ENCODE peak calls at places on chromosomes 12 and 14, in seven cellular contexts. One of them, this sample, is unnamed.

GRCh38 chr14:71165121-71165574 is 257.9 kb downstream of the PCNX1 start:
- DNase-seq in breast epithelium: no peak
- DNase-seq in GM12865: no peak
- DNase-seq in astrocyte: peak
- DNase-seq in nephron progenitor cell: peak
- DNase-seq in GM20000: no peak
- DNase-seq in lower leg skin: peak
- DNase-seq in this sample: no peak

GRCh38 chr14:105474478-105475268 is at the start of gene CRIP2:
- DNase-seq in breast epithelium: no peak
- DNase-seq in GM12865: no peak
- DNase-seq in astrocyte: no peak
- DNase-seq in nephron progenitor cell: peak
- DNase-seq in GM20000: peak
- DNase-seq in lower leg skin: no peak
- DNase-seq in this sample: no peak

GRCh38 chr14:50320279-50320678 is 8.2 kb downstream of the DMAC2L start:
- DNase-seq in breast epithelium: no peak
- DNase-seq in GM12865: peak
- DNase-seq in astrocyte: peak
- DNase-seq in nephron progenitor cell: no peak
- DNase-seq in GM20000: peak
- DNase-seq in lower leg skin: no peak
- DNase-seq in this sample: no peak

GRCh38 chr14:69351385-69351784 is 46.7 kb downstream of the ERH start:
- DNase-seq in breast epithelium: no peak
- DNase-seq in GM12865: peak
- DNase-seq in astrocyte: no peak
- DNase-seq in nephron progenitor cell: no peak
- DNase-seq in GM20000: no peak
- DNase-seq in lower leg skin: no peak
- DNase-seq in this sample: no peak

GRCh38 chr12:100554608-100555077 is 18.8 kb upstream of the GAS2L3 start:
- DNase-seq in breast epithelium: no peak
- DNase-seq in GM12865: peak
- DNase-seq in astrocyte: peak
- DNase-seq in nephron progenitor cell: peak
- DNase-seq in GM20000: peak
- DNase-seq in lower leg skin: no peak
- DNase-seq in this sample: no peak

GRCh38 chr12:41967668-41968649 is 176.7 kb downstream of the GXYLT1 start:
- DNase-seq in breast epithelium: no peak
- DNase-seq in GM12865: no peak
- DNase-seq in astrocyte: peak
- DNase-seq in nephron progenitor cell: peak
- DNase-seq in GM20000: no peak
- DNase-seq in lower leg skin: no peak
- DNase-seq in this sample: no peak

GRCh38 chr12:1220127-1221092 is 229.4 kb downstream of the ERC1 start:
- DNase-seq in breast epithelium: no peak
- DNase-seq in GM12865: no peak
- DNase-seq in astrocyte: no peak
- DNase-seq in nephron progenitor cell: no peak
- DNase-seq in GM20000: no peak
- DNase-seq in lower leg skin: no peak
- DNase-seq in this sample: no peak

GRCh38 chr14:101250336-101250947 is 310.9 kb upstream of the DIO3 start:
- DNase-seq in breast epithelium: no peak
- DNase-seq in GM12865: no peak
- DNase-seq in astrocyte: no peak
- DNase-seq in nephron progenitor cell: no peak
- DNase-seq in GM20000: no peak
- DNase-seq in lower leg skin: peak
- DNase-seq in this sample: peak

GRCh38 chr14:76953196-76953945 is 75.1 kb downstream of the IRF2BPL start:
- DNase-seq in breast epithelium: peak
- DNase-seq in GM12865: peak
- DNase-seq in astrocyte: peak
- DNase-seq in nephron progenitor cell: no peak
- DNase-seq in GM20000: peak
- DNase-seq in lower leg skin: peak
- DNase-seq in this sample: peak

GRCh38 chr12:121441555-121441954 is 41.6 kb downstream of the RNF34 start:
- DNase-seq in breast epithelium: no peak
- DNase-seq in GM12865: no peak
- DNase-seq in astrocyte: no peak
- DNase-seq in nephron progenitor cell: no peak
- DNase-seq in GM20000: no peak
- DNase-seq in lower leg skin: no peak
- DNase-seq in this sample: no peak

GRCh38 chr12:81819991-81820633 is 61.0 kb upstream of the PPFIA2 start:
- DNase-seq in breast epithelium: no peak
- DNase-seq in GM12865: no peak
- DNase-seq in astrocyte: peak
- DNase-seq in nephron progenitor cell: no peak
- DNase-seq in GM20000: no peak
- DNase-seq in lower leg skin: no peak
- DNase-seq in this sample: no peak

GRCh38 chr14:76771432-76771980 is 10.2 kb downstream of the VASH1 start:
- DNase-seq in breast epithelium: peak
- DNase-seq in GM12865: no peak
- DNase-seq in astrocyte: no peak
- DNase-seq in nephron progenitor cell: no peak
- DNase-seq in GM20000: no peak
- DNase-seq in lower leg skin: peak
- DNase-seq in this sample: peak

GRCh38 chr12:56922032-56922431 is 12.2 kb downstream of the SDR9C7 start:
- DNase-seq in breast epithelium: no peak
- DNase-seq in GM12865: no peak
- DNase-seq in astrocyte: no peak
- DNase-seq in nephron progenitor cell: no peak
- DNase-seq in GM20000: no peak
- DNase-seq in lower leg skin: no peak
- DNase-seq in this sample: no peak

GRCh38 chr12:116463366-116463765 is 95.8 kb upstream of the MAP1LC3B2 start:
- DNase-seq in breast epithelium: no peak
- DNase-seq in GM12865: no peak
- DNase-seq in astrocyte: no peak
- DNase-seq in nephron progenitor cell: no peak
- DNase-seq in GM20000: no peak
- DNase-seq in lower leg skin: no peak
- DNase-seq in this sample: no peak

GRCh38 chr12:43551271-43551970 is 582 bp downstream of the ADAMTS20 start:
- DNase-seq in breast epithelium: no peak
- DNase-seq in GM12865: no peak
- DNase-seq in astrocyte: no peak
- DNase-seq in nephron progenitor cell: peak
- DNase-seq in GM20000: no peak
- DNase-seq in lower leg skin: no peak
- DNase-seq in this sample: no peak

GRCh38 chr14:100317897-100318808 is 5.0 kb upstream of the SLC25A47 start:
- DNase-seq in breast epithelium: no peak
- DNase-seq in GM12865: peak
- DNase-seq in astrocyte: peak
- DNase-seq in nephron progenitor cell: peak
- DNase-seq in GM20000: peak
- DNase-seq in lower leg skin: peak
- DNase-seq in this sample: no peak

GRCh38 chr12:54220092-54220557 is 31.3 kb upstream of the SMUG1 start:
- DNase-seq in breast epithelium: peak
- DNase-seq in GM12865: peak
- DNase-seq in astrocyte: peak
- DNase-seq in nephron progenitor cell: peak
- DNase-seq in GM20000: peak
- DNase-seq in lower leg skin: peak
- DNase-seq in this sample: no peak

GRCh38 chr12:105025890-105026289 is 39.8 kb downstream of the NOPCHAP1 start:
- DNase-seq in breast epithelium: peak
- DNase-seq in GM12865: no peak
- DNase-seq in astrocyte: peak
- DNase-seq in nephron progenitor cell: no peak
- DNase-seq in GM20000: no peak
- DNase-seq in lower leg skin: no peak
- DNase-seq in this sample: no peak

GRCh38 chr12:32603858-32604257 is 75.2 kb upstream of the DNM1L start:
- DNase-seq in breast epithelium: no peak
- DNase-seq in GM12865: peak
- DNase-seq in astrocyte: peak
- DNase-seq in nephron progenitor cell: no peak
- DNase-seq in GM20000: peak
- DNase-seq in lower leg skin: no peak
- DNase-seq in this sample: no peak

GRCh38 chr14:104428333-104428851 is 151.2 kb upstream of the C14orf180 start:
- DNase-seq in breast epithelium: no peak
- DNase-seq in GM12865: no peak
- DNase-seq in astrocyte: no peak
- DNase-seq in nephron progenitor cell: no peak
- DNase-seq in GM20000: no peak
- DNase-seq in lower leg skin: peak
- DNase-seq in this sample: no peak

GRCh38 chr14:27727371-27727770 is 1039.2 kb upstream of the FOXG1 start:
- DNase-seq in breast epithelium: no peak
- DNase-seq in GM12865: no peak
- DNase-seq in astrocyte: no peak
- DNase-seq in nephron progenitor cell: no peak
- DNase-seq in GM20000: no peak
- DNase-seq in lower leg skin: no peak
- DNase-seq in this sample: no peak

GRCh38 chr12:6953417-6954315 is 2.5 kb downstream of the PTPN6 start:
- DNase-seq in breast epithelium: no peak
- DNase-seq in GM12865: peak
- DNase-seq in astrocyte: peak
- DNase-seq in nephron progenitor cell: no peak
- DNase-seq in GM20000: peak
- DNase-seq in lower leg skin: no peak
- DNase-seq in this sample: no peak

DNA sequence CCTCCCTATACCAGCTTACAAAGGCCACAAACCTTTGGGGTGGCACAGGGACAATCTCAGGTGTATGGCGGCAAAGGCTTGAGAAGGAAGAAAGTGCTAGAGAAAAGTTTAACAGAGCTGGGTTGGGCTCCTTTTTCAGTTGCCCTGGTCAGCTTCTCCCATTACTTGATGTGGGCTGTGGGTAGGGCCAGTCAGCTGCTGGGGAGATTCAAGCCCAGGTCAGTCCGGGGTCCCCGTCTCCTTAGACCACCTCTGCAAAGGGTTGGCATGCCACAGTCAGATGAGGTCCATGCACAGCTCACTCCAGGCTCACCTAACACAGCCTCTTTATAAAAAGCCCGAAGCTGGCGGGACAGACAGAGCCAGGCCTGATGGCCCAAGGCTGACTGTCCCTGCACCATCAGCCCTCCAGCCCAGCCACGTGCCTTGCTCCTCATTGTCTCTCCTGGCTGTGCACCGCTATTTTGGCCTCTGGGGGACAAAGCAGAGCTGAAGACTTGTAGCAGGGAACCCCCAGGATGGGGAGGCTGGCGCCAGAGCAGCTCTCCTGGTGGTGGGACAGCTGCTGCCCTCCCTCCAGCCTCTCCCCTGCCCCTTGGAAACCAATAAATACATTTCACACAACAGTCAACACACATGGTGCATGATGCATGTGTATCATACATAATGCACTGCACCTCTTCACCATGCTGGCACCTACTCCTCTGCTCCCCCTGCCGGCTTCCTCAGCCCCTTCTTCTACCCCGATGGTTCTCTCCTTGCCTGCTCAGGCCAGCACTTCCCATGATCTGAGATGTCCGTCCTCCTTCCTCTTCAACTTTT is 61.7 kb upstream of the DDX11 start:
- DNase-seq in breast epithelium: no peak
- DNase-seq in GM12865: no peak
- DNase-seq in astrocyte: no peak
- DNase-seq in nephron progenitor cell: no peak
- DNase-seq in GM20000: no peak
- DNase-seq in lower leg skin: peak
- DNase-seq in this sample: no peak
- TF ChIP-seq CTCF in breast epithelium: no peak
- TF ChIP-seq CTCF in GM12865: peak
- TF ChIP-seq CTCF in astrocyte: no peak
- TF ChIP-seq CTCF in nephron progenitor cell: no peak
- TF ChIP-seq CTCF in GM20000: no peak
- TF ChIP-seq CTCF in lower leg skin: no peak
- TF ChIP-seq CTCF in this sample: no peak

GRCh38 chr12:10867381-10867780 is 16.7 kb downstream of the PRH1 start:
- DNase-seq in breast epithelium: no peak
- DNase-seq in GM12865: no peak
- DNase-seq in astrocyte: no peak
- DNase-seq in nephron progenitor cell: no peak
- DNase-seq in GM20000: no peak
- DNase-seq in lower leg skin: no peak
- DNase-seq in this sample: no peak
- TF ChIP-seq CTCF in breast epithelium: no peak
- TF ChIP-seq CTCF in GM12865: no peak
- TF ChIP-seq CTCF in astrocyte: no peak
- TF ChIP-seq CTCF in nephron progenitor cell: no peak
- TF ChIP-seq CTCF in GM20000: no peak
- TF ChIP-seq CTCF in lower leg skin: no peak
- TF ChIP-seq CTCF in this sample: no peak

GRCh38 chr12:85920324-85920947 is 46.3 kb downstream of the NTS start:
- DNase-seq in breast epithelium: no peak
- DNase-seq in GM12865: peak
- DNase-seq in astrocyte: peak
- DNase-seq in nephron progenitor cell: no peak
- DNase-seq in GM20000: peak
- DNase-seq in lower leg skin: no peak
- DNase-seq in this sample: no peak
- TF ChIP-seq CTCF in breast epithelium: peak
- TF ChIP-seq CTCF in GM12865: peak
- TF ChIP-seq CTCF in astrocyte: peak
- TF ChIP-seq CTCF in nephron progenitor cell: peak
- TF ChIP-seq CTCF in GM20000: peak
- TF ChIP-seq CTCF in lower leg skin: no peak
- TF ChIP-seq CTCF in this sample: peak

DNA sequence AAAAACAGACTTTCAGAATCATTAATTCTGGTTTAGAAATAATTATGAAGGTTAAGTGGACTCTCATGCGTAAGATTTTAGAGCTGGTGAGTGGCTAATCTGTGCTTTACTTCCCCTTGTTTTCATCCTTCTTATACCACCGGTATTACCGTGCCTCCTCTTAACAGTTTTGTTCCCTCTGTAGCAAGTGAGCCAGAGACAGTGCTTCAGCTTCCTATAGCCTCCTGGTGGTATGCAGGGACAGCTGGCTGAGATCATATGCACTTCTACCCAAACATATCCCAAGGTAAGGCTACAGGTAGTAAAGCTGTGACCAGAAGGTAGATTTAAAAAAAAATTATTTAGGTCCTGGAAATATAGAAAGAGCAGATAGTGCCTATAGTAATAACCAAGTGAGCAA is 55.2 kb downstream of the PDE3A start:
- DNase-seq in breast epithelium: no peak
- DNase-seq in GM12865: no peak
- DNase-seq in astrocyte: no peak
- DNase-seq in nephron progenitor cell: no peak
- DNase-seq in GM20000: no peak
- DNase-seq in lower leg skin: no peak
- DNase-seq in this sample: no peak
- TF ChIP-seq CTCF in breast epithelium: no peak
- TF ChIP-seq CTCF in GM12865: no peak
- TF ChIP-seq CTCF in astrocyte: no peak
- TF ChIP-seq CTCF in nephron progenitor cell: no peak
- TF ChIP-seq CTCF in GM20000: no peak
- TF ChIP-seq CTCF in lower leg skin: no peak
- TF ChIP-seq CTCF in this sample: no peak